ENCODE peak calls at places on chromosome 6, in seven cellular contexts. L is mammary epithelial cell, D is GM23248, K is K562, G is HCT116, J is fibroblast of lung, E is MM.1S. M is an unnamed sample.
A peak's percentile ranks its signal among the peaks of the same experiment; 100 is the strongest.

GRCh38 chr6:2770171-2770570 is 5.0 kb downstream of the WRNIP1 start:
- DNase-seq in L (no peak), D (no peak), K (peak; percentile 91), G (no peak), J (no peak), E (no peak), M (no peak)

GRCh38 chr6:71321344-71321743 is 32.7 kb downstream of the OGFRL1 start:
- DNase-seq in L (no peak), D (no peak), K (no peak), G (no peak), J (no peak), E (no peak), M (no peak)

GRCh38 chr6:3808759-3809514 is 40.2 kb upstream of the FAM50B start:
- DNase-seq in L (peak; percentile 90), D (peak; percentile 97), K (no peak), G (peak; percentile 66), J (peak; percentile 92), E (no peak), M (no peak)

GRCh38 chr6:150696156-150696555 is 96.5 kb downstream of the PLEKHG1 start:
- DNase-seq in L (no peak), D (no peak), K (no peak), G (no peak), J (no peak), E (no peak), M (no peak)

GRCh38 chr6:18226451-18226850 is 37.9 kb downstream of the DEK start:
- DNase-seq in L (peak; percentile 26), D (peak; percentile 76), K (no peak), G (no peak), J (peak; percentile 91), E (no peak), M (no peak)

GRCh38 chr6:96532399-96532798 is 10.8 kb downstream of the UFL1 start:
- DNase-seq in L (no peak), D (no peak), K (no peak), G (no peak), J (no peak), E (no peak), M (no peak)

GRCh38 chr6:158912591-158912990 is 87.4 kb downstream of the RSPH3 start:
- DNase-seq in L (no peak), D (no peak), K (no peak), G (no peak), J (no peak), E (no peak), M (no peak)

GRCh38 chr6:6749791-6750434 is 161.4 kb downstream of the LY86 start:
- DNase-seq in L (peak; percentile 43), D (peak; percentile 95), K (peak; percentile 93), G (peak; percentile 56), J (peak; percentile 90), E (no peak), M (no peak)

GRCh38 chr6:10146723-10147451 is 268.0 kb downstream of the TFAP2A start:
- DNase-seq in L (peak; percentile 46), D (peak; percentile 67), K (peak; percentile 65), G (peak; percentile 40), J (peak; percentile 14), E (peak; percentile 57), M (peak; percentile 24)

GRCh38 chr6:47230579-47230978 is 79.1 kb downstream of the TNFRSF21 start:
- DNase-seq in L (no peak), D (no peak), K (no peak), G (no peak), J (no peak), E (no peak), M (no peak)

GRCh38 chr6:139568157-139568955 is 193.9 kb upstream of the CITED2 start:
- DNase-seq in L (no peak), D (peak; percentile 44), K (no peak), G (no peak), J (peak; percentile 63), E (no peak), M (no peak)

GRCh38 chr6:82067021-82067420 is 180.5 kb downstream of the IBTK start:
- DNase-seq in L (no peak), D (peak; percentile 7), K (no peak), G (no peak), J (peak; percentile 6), E (peak; percentile 89), M (peak; percentile 38)

GRCh38 chr6:84926756-84927155 is 162.4 kb upstream of the TBX18 start:
- DNase-seq in L (peak; percentile 48), D (peak; percentile 27), K (no peak), G (no peak), J (no peak), E (no peak), M (no peak)

GRCh38 chr6:120357447-120357846 is 976.8 kb downstream of the TBC1D32 start:
- DNase-seq in L (no peak), D (no peak), K (no peak), G (no peak), J (no peak), E (no peak), M (no peak)

GRCh38 chr6:124964084-124964763 is 2.0 kb downstream of the RNF217 start:
- DNase-seq in L (no peak), D (peak; percentile 57), K (peak; percentile 42), G (no peak), J (peak; percentile 39), E (no peak), M (no peak)

GRCh38 chr6:169250660-169251059 is 3.0 kb downstream of the THBS2 start:
- DNase-seq in L (peak; percentile 94), D (peak; percentile 96), K (no peak), G (peak; percentile 23), J (peak; percentile 91), E (no peak), M (no peak)

GRCh38 chr6:403659-404655 is 12.4 kb downstream of the IRF4 start:
- DNase-seq in L (no peak), D (no peak), K (peak; percentile 25), G (no peak), J (no peak), E (no peak), M (no peak)

GRCh38 chr6:25359891-25360290 is 80.7 kb downstream of the CARMIL1 start:
- DNase-seq in L (peak; percentile 70), D (peak; percentile 26), K (no peak), G (peak; percentile 15), J (no peak), E (no peak), M (no peak)

GRCh38 chr6:138533667-138534066 is 34.4 kb upstream of the NHSL1 start:
- DNase-seq in L (no peak), D (no peak), K (no peak), G (no peak), J (no peak), E (no peak), M (no peak)

GRCh38 chr6:39484276-39484675 is 161.8 kb upstream of the KCNK16 start:
- DNase-seq in L (no peak), D (no peak), K (peak; percentile 4), G (no peak), J (no peak), E (no peak), M (no peak)

GRCh38 chr6:112717401-112717800 is 370.3 kb downstream of the RFPL4B start:
- DNase-seq in L (no peak), D (peak; percentile 34), K (no peak), G (no peak), J (peak; percentile 24), E (no peak), M (no peak)

GRCh38 chr6:27518881-27519795 is 46.2 kb upstream of the ZNF184 start:
- DNase-seq in L (peak; percentile 86), D (peak; percentile 93), K (peak; percentile 93), G (peak; percentile 92), J (peak; percentile 86), E (peak; percentile 77), M (peak; percentile 66)

DNA sequence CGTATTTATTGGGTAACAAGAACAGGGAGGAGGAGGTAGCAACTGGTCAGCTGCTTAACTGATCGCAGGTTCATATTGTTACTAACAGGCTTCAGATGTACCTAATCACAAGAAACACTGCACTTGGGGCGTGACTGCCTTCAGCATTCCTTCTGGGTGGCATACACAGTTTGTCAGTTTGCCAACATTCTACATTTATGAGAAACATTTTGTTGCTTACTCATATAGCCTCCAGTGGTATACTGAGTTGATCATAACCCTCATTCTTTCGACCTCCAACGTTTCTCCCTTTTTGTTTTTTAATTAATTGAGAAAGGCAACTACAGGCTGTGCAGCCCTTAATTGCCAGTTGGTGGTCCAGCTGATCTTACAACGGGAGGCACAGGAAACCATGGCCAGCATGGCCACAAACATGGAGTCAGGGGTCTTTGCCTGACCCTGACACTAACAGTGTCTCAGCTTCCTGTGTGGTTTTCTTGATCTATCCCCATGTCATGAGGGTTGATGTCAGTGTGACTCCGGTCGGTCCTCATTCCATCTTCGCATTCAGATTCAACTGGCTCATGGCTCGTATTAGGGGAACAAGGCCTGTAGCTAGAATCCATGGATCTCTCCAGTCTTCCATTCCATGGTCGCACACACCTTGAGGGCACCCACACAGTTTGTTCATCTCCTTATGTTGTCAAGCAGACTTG is 9.4 kb downstream of the EPB41L2 start:
- DNase-seq in L (peak; percentile 89), D (no peak), K (no peak), G (no peak), J (peak; percentile 28), E (no peak), M (no peak)
- H3K9me3 ChIP-seq in L (peaks cover 23% of the 10 kb centered on the region), D (no peaks in the 10 kb centered on the region), K (peaks cover 6% of the 10 kb centered on the region), G (peaks cover 22% of the 10 kb centered on the region), J (peaks cover 4% of the 10 kb centered on the region), E (no peaks in the 10 kb centered on the region), M (peaks cover 39% of the 10 kb centered on the region)

GRCh38 chr6:105106260-105106659 is 73.6 kb downstream of the POPDC3 start:
- DNase-seq in L (no peak), D (no peak), K (no peak), G (no peak), J (no peak), E (no peak), M (no peak)
- H3K27ac ChIP-seq in L (no peak overlapping the region), D (no peak overlapping the region), K (no peak overlapping the region), G (no peak overlapping the region), J (no peak overlapping the region), E (no peak overlapping the region), M (no peak overlapping the region)

GRCh38 chr6:108203189-108204119 is 37.6 kb downstream of the NR2E1 start:
- DNase-seq in L (no peak), D (no peak), K (no peak), G (no peak), J (no peak), E (no peak), M (no peak)
- TF ChIP-seq EZH2 in L (no peak), D (no peak), K (no peak), G (no peak), J (no peak), E (no peak), M (no peak)

DNA sequence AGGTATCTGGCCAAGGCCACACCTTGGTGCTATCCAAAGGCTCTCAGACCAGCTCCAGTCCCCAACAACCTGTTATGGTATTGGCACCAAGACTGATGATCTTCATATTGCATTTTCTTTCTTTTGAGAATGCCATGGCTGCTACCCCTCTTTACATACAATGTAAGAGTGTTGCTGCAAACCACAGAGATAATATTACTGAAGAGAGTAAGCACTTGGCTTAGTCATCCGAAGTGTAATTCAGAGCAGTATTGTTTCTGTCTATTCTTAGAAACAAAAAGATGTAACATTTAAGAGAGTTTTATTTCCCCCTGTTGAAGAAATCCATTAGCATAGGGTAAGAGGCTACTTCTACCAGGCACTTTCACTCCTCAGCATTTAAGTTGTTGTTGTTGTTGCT is 212.5 kb downstream of the C6orf118 start:
- DNase-seq in L (no peak), D (peak; percentile 73), K (no peak), G (no peak), J (peak; percentile 11), E (no peak), M (no peak)
- H3K9me3 ChIP-seq in L (no peaks in the 10 kb centered on the region), D (no peaks in the 10 kb centered on the region), K (no peaks in the 10 kb centered on the region), G (peaks cover 15% of the 10 kb centered on the region), J (no peaks in the 10 kb centered on the region), E (no peaks in the 10 kb centered on the region), M (peaks cover 5% of the 10 kb centered on the region)

M was measured in DND-41.